ENCODE peak calls at places on chromosome 9, in six cellular contexts. X is fibroblast of mammary gland, Q is transverse colon, P is AG10803, S is hepatocyte, L is breast epithelium. J is an unnamed sample.

GRCh38 chr9:112443636-112444035 is 43.0 kb upstream of the KIAA1958 start:
- DNase-seq in P (no peak), S (no peak), Q (no peak), L (no peak), X (no peak), J (no peak)

GRCh38 chr9:97904725-97905124 is 17.6 kb downstream of the TRMO start:
- DNase-seq in L (no peak), P (no peak), S (no peak), Q (no peak), X (no peak), J (no peak)

GRCh38 chr9:98256632-98257218 is 1.3 kb upstream of the TBC1D2 start:
- DNase-seq in P (no peak), X (no peak), Q (no peak), L (no peak), S (no peak), J (no peak)

GRCh38 chr9:76987594-76988200 is 31.8 kb upstream of the FOXB2 start:
- DNase-seq in Q (peak), X (peak), P (peak), L (no peak), S (peak), J (no peak)

GRCh38 chr9:77435688-77436087 is 212.4 kb downstream of the GNA14 start:
- DNase-seq in X (peak), Q (no peak), P (peak), L (no peak), S (no peak), J (no peak)

GRCh38 chr9:115154969-115155534 is 37.1 kb upstream of the TNC start:
- DNase-seq in Q (no peak), P (no peak), S (no peak), L (no peak), X (no peak), J (no peak)

GRCh38 chr9:100098241-100098886 is 436 bp downstream of the ERP44 start:
- DNase-seq in X (peak), S (peak), Q (peak), L (no peak), P (peak), J (no peak)

GRCh38 chr9:14627513-14627912 is 65.7 kb downstream of the ZDHHC21 start:
- DNase-seq in L (no peak), S (no peak), P (no peak), Q (no peak), X (no peak), J (no peak)

GRCh38 chr9:133955821-133956411 is 36.2 kb downstream of the VAV2 start:
- DNase-seq in S (peak), P (peak), Q (peak), L (no peak), X (no peak), J (no peak)

GRCh38 chr9:101739311-101739710 is 864 bp upstream of the GRIN3A start:
- DNase-seq in L (no peak), S (no peak), P (no peak), Q (no peak), X (no peak), J (no peak)
- H3K4me3 ChIP-seq in L (no peak), S (no peak), P (no peak), Q (no peak), X (no peak), J (no peak)

GRCh38 chr9:708182-708555 is 133.3 kb upstream of the DMRT1 start:
- DNase-seq in Q (no peak), S (no peak), L (no peak), P (no peak), X (no peak), J (no peak)
- H3K4me3 ChIP-seq in Q (peak), S (peak), L (peak), P (peak), X (peak), J (peak)

GRCh38 chr9:78767449-78767848 is 470.5 kb downstream of the PSAT1 start:
- DNase-seq in L (no peak), P (no peak), Q (no peak), X (no peak), S (no peak), J (no peak)
- H3K4me3 ChIP-seq in L (no peak), P (no peak), Q (no peak), X (no peak), S (no peak), J (no peak)

GRCh38 chr9:18805386-18805785 is 227.6 kb downstream of the SAXO1 start:
- DNase-seq in L (no peak), P (no peak), Q (no peak), X (no peak), S (no peak), J (no peak)
- H3K4me3 ChIP-seq in L (no peak), P (no peak), Q (no peak), X (no peak), S (no peak), J (no peak)

GRCh38 chr9:35650341-35651158 is at the start of gene SIT1:
- DNase-seq in L (no peak), X (no peak), Q (no peak), P (no peak), S (no peak), J (no peak)
- H3K4me3 ChIP-seq in L (no peak), X (no peak), Q (no peak), P (no peak), S (no peak), J (no peak)

GRCh38 chr9:137253717-137254623 is 1.2 kb upstream of the NELFB start:
- DNase-seq in P (no peak), X (no peak), Q (no peak), L (no peak), S (no peak), J (no peak)

GRCh38 chr9:137256362-137256761 is 1.2 kb downstream of the NELFB start:
- DNase-seq in S (no peak), X (no peak), Q (no peak), P (no peak), L (no peak), J (no peak)

GRCh38 chr9:137256839-137257238 is 1.7 kb downstream of the NELFB start:
- DNase-seq in L (no peak), Q (no peak), X (no peak), S (no peak), P (no peak), J (no peak)

GRCh38 chr9:137254624-137255447 is at the start of gene NELFB:
- DNase-seq in S (peak), X (peak), P (peak), Q (peak), L (peak), J (peak)

DNA sequence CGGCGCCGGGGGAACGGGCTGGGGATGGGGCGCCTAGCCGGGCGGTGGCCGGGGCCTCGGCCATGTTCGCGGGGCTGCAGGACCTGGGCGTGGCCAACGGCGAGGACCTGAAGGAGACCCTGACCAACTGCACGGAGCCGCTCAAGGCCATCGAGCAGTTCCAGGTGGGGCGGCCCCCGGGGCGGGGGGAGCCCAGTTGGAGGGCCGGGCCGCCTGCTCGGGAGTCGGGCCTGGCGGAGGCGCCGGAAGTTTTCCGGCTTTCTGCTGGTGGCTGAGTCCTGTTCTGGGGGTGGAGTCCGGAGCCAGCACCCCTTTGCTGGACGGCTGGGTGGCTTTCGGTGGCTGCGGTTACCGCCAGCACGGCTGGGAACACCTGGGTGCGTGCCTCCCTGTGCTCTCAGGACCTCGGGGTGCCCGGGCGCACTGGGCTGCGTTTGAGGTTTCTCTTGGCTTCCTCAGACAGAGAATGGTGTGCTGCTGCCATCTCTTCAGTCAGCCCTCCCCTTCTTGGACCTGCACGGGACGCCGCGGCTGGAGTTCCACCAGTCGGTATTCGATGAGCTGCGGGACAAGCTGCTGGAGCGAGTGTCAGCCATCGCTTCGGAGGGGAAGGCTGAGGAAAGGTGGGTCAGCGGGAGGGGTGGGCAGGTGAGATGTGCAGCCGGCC is 454 bp downstream of the NELFB start:
- DNase-seq in Q (peak), S (peak), L (no peak), P (peak), X (peak), J (no peak)
- H3K4me3 ChIP-seq in Q (peak), S (peak), L (peak), P (peak), X (peak), J (peak)

GRCh38 chr9:78557540-78557939 is 260.6 kb downstream of the PSAT1 start:
- DNase-seq in L (no peak), P (no peak), S (no peak), X (no peak), Q (no peak), J (no peak)
- H3K4me3 ChIP-seq in L (no peak), P (no peak), S (no peak), X (no peak), Q (no peak), J (no peak)

J was measured in AG09309.